ENCODE peak calls at places on chromosomes 2 and 18, in six cellular contexts. G is NCI-H1417; N is NCI-H1105 treated with DMSO at 0.1 percent for 48 hours; P is stimulated activated CD8-positive, alpha-beta memory T cell treated with anti-CD3 and anti-CD28 coated beads, Interleukin-4, amount 100 ng/mL, for 4 hours; J is mucosa of descending colon; V is stimulated activated CD4-positive, alpha-beta T cell treated with anti-CD3 and anti-CD28 coated beads, TNF-alpha, amount 100 ng/mL, for 24 hours. A is an unnamed sample.
A peak's percentile ranks its signal among the peaks of the same experiment; 100 is the strongest.

GRCh38 chr18:59268722-59269562 is 4.3 kb downstream of the RAX start:
- DNase-seq in G (no peak), N (peak; percentile 46), P (no peak), J (peak; percentile 45), V (no peak), A (no peak)

GRCh38 chr18:77114564-77115391 is 17.8 kb downstream of the MBP start:
- DNase-seq in G (no peak), N (no peak), P (no peak), J (peak; percentile 86), V (no peak), A (peak; percentile 39)

GRCh38 chr2:241412144-241412543 is 56.1 kb downstream of the FARP2 start:
- DNase-seq in G (no peak), N (peak; percentile 44), P (no peak), J (peak; percentile 48), V (no peak), A (no peak)

GRCh38 chr2:132582360-132582759 is 87.6 kb downstream of the LYPD1 start:
- DNase-seq in G (no peak), N (no peak), P (no peak), J (no peak), V (no peak), A (no peak)

GRCh38 chr18:58180172-58180571 is 136.1 kb downstream of the NEDD4L start:
- DNase-seq in G (no peak), N (no peak), P (no peak), J (no peak), V (no peak), A (no peak)

GRCh38 chr18:12500986-12501385 is 93.3 kb downstream of the PRELID3A start:
- DNase-seq in G (no peak), N (no peak), P (no peak), J (no peak), V (no peak), A (no peak)

GRCh38 chr2:128450211-128451015 is 131.7 kb upstream of the HS6ST1 start:
- DNase-seq in G (no peak), N (no peak), P (no peak), J (no peak), V (no peak), A (no peak)

GRCh38 chr2:24816884-24817283 is 23.7 kb downstream of the CENPO start:
- DNase-seq in G (no peak), N (no peak), P (no peak), J (no peak), V (no peak), A (no peak)

GRCh38 chr2:100422320-100422719 is 4.9 kb upstream of the CHST10 start:
- DNase-seq in G (peak; percentile 12), N (peak; percentile 24), P (no peak), J (no peak), V (no peak), A (no peak)

GRCh38 chr2:225416616-225417367 is 17.3 kb downstream of the NYAP2 start:
- DNase-seq in G (no peak), N (no peak), P (no peak), J (no peak), V (no peak), A (no peak)

GRCh38 chr2:121723316-121723715 is 13.4 kb downstream of the NIFK start:
- DNase-seq in G (no peak), N (no peak), P (no peak), J (no peak), V (no peak), A (no peak)

GRCh38 chr18:76005632-76006031 is 489.4 kb downstream of the ZNF516 start:
- DNase-seq in G (peak; percentile 50), N (peak; percentile 35), P (no peak), J (no peak), V (no peak), A (no peak)

GRCh38 chr18:22194151-22194598 is 24.8 kb downstream of the GATA6 start:
- DNase-seq in G (no peak), N (no peak), P (no peak), J (peak; percentile 80), V (no peak), A (no peak)

GRCh38 chr2:20424300-20425290 is 22.3 kb upstream of the RHOB start:
- DNase-seq in G (no peak), N (no peak), P (no peak), J (peak; percentile 56), V (no peak), A (no peak)

GRCh38 chr2:33395660-33396249 is 80.7 kb upstream of the RASGRP3 start:
- DNase-seq in G (peak; percentile 28), N (no peak), P (no peak), J (peak; percentile 54), V (peak; percentile 15), A (peak; percentile 9)

GRCh38 chr2:186919272-186919671 is 70.3 kb upstream of the ZSWIM2 start:
- DNase-seq in G (no peak), N (no peak), P (no peak), J (no peak), V (no peak), A (no peak)

GRCh38 chr18:63130176-63130575 is 189.4 kb downstream of the BCL2 start:
- DNase-seq in G (no peak), N (no peak), P (no peak), J (no peak), V (no peak), A (no peak)

GRCh38 chr2:6866982-6867381 is 1.3 kb upstream of the CMPK2 start:
- DNase-seq in G (no peak), N (no peak), P (no peak), J (no peak), V (no peak), A (no peak)

GRCh38 chr18:69708844-69709243 is 238.8 kb downstream of the CD226 start:
- DNase-seq in G (no peak), N (no peak), P (no peak), J (no peak), V (no peak), A (no peak)

GRCh38 chr2:233186851-233187250 is 64.6 kb upstream of the ATG16L1 start:
- DNase-seq in G (no peak), N (no peak), P (no peak), J (no peak), V (no peak), A (no peak)

A was measured in naive thymus-derived CD8-positive, alpha-beta T cell.